ENCODE peak calls at places on chromosomes 7 and 10, in four cellular contexts. D is HepG2, K is GM12878, I is H1. Q is an unnamed sample.

GRCh38 chr10:79084012-79084971 is 15.5 kb downstream of the ZMIZ1 start:
- DNase-seq in K (no peak), D (peak), I (no peak), Q (peak)

GRCh38 chr10:55091691-55092328 is 290.8 kb upstream of the PCDH15 start:
- DNase-seq in K (no peak), I (no peak), D (no peak), Q (no peak)

GRCh38 chr10:103617362-103618026 is 124.0 kb downstream of the NEURL1 start:
- DNase-seq in K (no peak), D (no peak), I (no peak), Q (no peak)

GRCh38 chr10:58335306-58336005 is 650 bp downstream of the UBE2D1 start:
- DNase-seq in I (no peak), D (peak), K (no peak), Q (peak)

GRCh38 chr10:1049425-1049958 is 573 bp upstream of the IDI1 start:
- DNase-seq in K (no peak), I (no peak), D (peak), Q (no peak)

GRCh38 chr10:112421731-112422130 is 25.0 kb downstream of the ZDHHC6 start:
- DNase-seq in I (no peak), D (no peak), K (no peak), Q (no peak)

GRCh38 chr10:118497227-118497626 is 98.2 kb downstream of the PRLHR start:
- DNase-seq in K (no peak), I (no peak), D (no peak), Q (no peak)

GRCh38 chr10:56091872-56092271 is 269.2 kb downstream of the ZWINT start:
- DNase-seq in D (no peak), K (no peak), I (no peak), Q (no peak)

GRCh38 chr7:6385909-6386560 is 61.7 kb downstream of the DAGLB start:
- DNase-seq in D (no peak), I (no peak), K (no peak), Q (no peak)

GRCh38 chr10:75294518-75294865 is 58.7 kb upstream of the COMTD1 start:
- DNase-seq in I (no peak), D (no peak), K (no peak), Q (no peak)

GRCh38 chr10:33334170-33334838 is at the start of gene NRP1:
- DNase-seq in K (no peak), I (no peak), D (no peak), Q (no peak)

GRCh38 chr10:91220954-91221696 is 662 bp downstream of the PCGF5 start:
- DNase-seq in D (no peak), K (no peak), I (no peak), Q (peak)

GRCh38 chr10:93267521-93267920 is 193.8 kb downstream of the CYP26A1 start:
- DNase-seq in K (peak), D (no peak), I (no peak), Q (no peak)

GRCh38 chr10:97028126-97028831 is 157.5 kb downstream of the SLIT1 start:
- DNase-seq in K (no peak), I (no peak), D (no peak), Q (no peak)

GRCh38 chr7:114711244-114711643 is 210.7 kb upstream of the MDFIC start:
- DNase-seq in D (no peak), I (no peak), K (no peak), Q (no peak)

DNA sequence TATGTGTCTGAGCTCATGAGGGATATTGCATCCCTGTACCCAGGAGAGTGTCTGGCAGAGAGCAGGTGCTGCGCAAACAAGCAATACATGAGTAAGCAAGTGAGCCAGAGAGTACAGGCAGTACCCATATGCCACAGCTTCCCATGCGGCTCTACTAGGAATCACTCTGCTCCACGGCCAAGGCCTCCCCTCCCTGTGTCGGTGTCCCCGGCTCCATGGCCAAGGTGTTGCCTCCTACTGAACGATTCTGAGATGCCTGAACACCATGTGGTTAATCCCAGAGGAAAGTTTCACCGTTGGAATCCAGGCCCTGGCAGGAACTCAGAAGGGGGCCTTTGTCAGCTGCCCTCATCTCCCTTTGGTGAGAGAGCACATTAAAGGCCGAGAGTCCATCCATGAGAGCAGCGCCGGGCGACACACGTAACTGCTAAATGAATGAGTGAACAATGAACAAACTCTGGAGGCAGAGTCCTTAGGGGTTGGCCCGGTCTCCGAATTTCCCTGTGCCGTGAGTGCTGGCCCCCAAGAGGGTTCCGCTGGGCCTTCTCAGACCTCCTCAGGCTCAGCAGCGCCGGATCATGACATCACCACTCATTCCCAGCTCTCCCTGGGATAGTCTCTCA is 136.0 kb upstream of the FAM20C start:
- DNase-seq in K (no peak), I (no peak), D (no peak), Q (no peak)
- TF ChIP-seq BRCA1 in K (no peak), I (no peak), D (no peak), Q (no peak)

DNA sequence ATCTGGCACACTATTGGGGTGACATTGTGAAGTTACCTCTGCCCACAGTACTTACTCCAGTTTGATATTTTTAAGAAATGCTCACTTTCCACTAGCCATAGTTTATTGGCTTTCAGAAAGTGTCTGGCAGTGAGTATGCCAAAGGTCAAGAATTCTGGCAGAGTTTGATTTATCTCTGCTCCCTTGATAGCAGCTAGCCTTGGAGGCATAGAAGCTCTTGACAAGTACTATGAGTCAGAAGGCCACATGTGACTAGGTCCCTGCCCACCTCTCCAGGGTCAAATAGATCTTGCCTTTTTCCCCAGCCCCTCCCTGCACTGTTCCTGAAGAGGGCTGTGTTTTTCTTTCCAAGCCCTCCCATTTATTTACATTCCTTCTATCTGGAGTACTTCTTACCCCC is 202.2 kb downstream of the AUTS2 start:
- DNase-seq in I (peak), D (no peak), K (no peak), Q (peak)
- TF ChIP-seq BRCA1 in I (no peak), D (no peak), K (no peak), Q (no peak)

DNA sequence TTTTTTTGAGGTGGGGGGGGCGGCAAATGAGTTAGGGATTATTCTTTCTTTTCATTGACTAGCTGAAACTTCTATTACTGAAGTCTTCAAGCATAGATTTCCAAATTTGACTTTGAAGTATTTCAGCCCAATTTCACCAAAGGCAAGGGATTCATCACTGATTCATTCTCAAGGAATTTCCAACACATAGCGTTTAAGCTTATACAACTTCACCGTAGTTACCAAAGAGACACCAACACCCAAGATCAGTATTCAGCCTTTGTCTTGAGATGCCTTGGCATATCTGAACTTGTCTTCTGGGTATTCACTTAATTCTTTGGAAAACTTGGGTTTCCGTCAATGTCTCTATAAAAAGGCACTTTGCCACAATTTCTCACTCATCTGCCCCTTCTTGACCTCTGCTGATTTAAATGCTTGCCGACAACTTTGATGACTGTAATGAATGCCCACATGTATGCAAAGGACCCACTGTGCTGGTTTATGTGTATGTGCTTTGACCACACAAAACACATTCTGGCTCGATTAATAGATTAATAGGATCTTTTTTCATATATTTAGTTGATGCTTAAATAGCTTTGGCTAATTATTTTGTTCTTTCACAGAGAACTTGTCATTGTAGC is 49.6 kb downstream of the TES start:
- DNase-seq in D (no peak), K (no peak), I (no peak), Q (no peak)
- TF ChIP-seq BRCA1 in D (no peak), K (no peak), I (no peak), Q (no peak)

GRCh38 chr7:87003872-87004798 is 55.3 kb downstream of the ELAPOR2 start:
- DNase-seq in D (no peak), I (no peak), K (no peak), Q (peak)

GRCh38 chr7:86999737-87000136 is 59.7 kb downstream of the ELAPOR2 start:
- DNase-seq in D (no peak), I (no peak), K (no peak), Q (no peak)

GRCh38 chr7:87001214-87001613 is 58.2 kb downstream of the ELAPOR2 start:
- DNase-seq in I (no peak), D (no peak), K (no peak), Q (no peak)

GRCh38 chr7:86995814-86996213 is 63.6 kb downstream of the ELAPOR2 start:
- DNase-seq in K (no peak), D (no peak), I (no peak), Q (no peak)

DNA sequence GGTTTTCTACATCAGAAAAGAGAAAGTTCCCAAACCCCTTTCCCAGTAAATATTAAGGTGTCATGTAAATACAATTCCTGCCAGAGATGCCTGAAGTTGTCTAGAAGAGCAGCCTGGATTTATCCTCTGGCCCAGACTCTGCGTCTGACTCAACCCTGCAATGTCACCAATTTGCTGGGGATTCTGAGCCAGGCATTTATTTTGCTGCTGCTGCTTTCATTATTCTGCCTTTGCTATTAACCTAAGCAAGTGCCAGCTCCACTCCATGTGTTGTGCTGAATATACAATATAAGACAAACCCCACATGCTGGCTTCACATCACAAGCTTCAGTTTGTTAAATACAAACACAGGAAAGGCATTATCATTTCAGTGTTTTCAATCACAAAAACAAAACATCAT is 59.1 kb downstream of the ELAPOR2 start:
- DNase-seq in D (no peak), K (no peak), I (no peak), Q (no peak)
- TF ChIP-seq BRCA1 in D (no peak), K (no peak), I (no peak), Q (no peak)